ENCODE peak calls at places on chromosomes 3 and 15, in eight cellular contexts. One of them, this sample, is unnamed.
A peak's percentile ranks its signal among the peaks of the same experiment; 100 is the strongest.

GRCh38 chr3:42366550-42366949 is 43.9 kb downstream of the LYZL4 start:
- DNase-seq in EL: no peak
- DNase-seq in H9: no peak
- DNase-seq in neural crest cell: no peak
- DNase-seq in M059J: no peak
- DNase-seq in astrocyte of the hippocampus: no peak
- DNase-seq in NCI-H69: no peak
- DNase-seq in mucosa of gallbladder: no peak
- DNase-seq in this sample: no peak

GRCh38 chr15:31758126-31758525 is 272.2 kb upstream of the CHRNA7 start:
- DNase-seq in EL: peak; percentile 14
- DNase-seq in H9: no peak
- DNase-seq in neural crest cell: no peak
- DNase-seq in M059J: peak; percentile 24
- DNase-seq in astrocyte of the hippocampus: peak; percentile 56
- DNase-seq in NCI-H69: peak; percentile 87
- DNase-seq in mucosa of gallbladder: peak; percentile 77
- DNase-seq in this sample: peak; percentile 57

GRCh38 chr3:98333989-98334606 is 19.6 kb upstream of the OR5K4 start:
- DNase-seq in EL: no peak
- DNase-seq in H9: no peak
- DNase-seq in neural crest cell: no peak
- DNase-seq in M059J: no peak
- DNase-seq in astrocyte of the hippocampus: no peak
- DNase-seq in NCI-H69: no peak
- DNase-seq in mucosa of gallbladder: no peak
- DNase-seq in this sample: no peak

GRCh38 chr3:113124256-113124830 is 87.0 kb upstream of the BOC start:
- DNase-seq in EL: no peak
- DNase-seq in H9: no peak
- DNase-seq in neural crest cell: no peak
- DNase-seq in M059J: no peak
- DNase-seq in astrocyte of the hippocampus: no peak
- DNase-seq in NCI-H69: no peak
- DNase-seq in mucosa of gallbladder: no peak
- DNase-seq in this sample: no peak

GRCh38 chr3:55583475-55583874 is 96.4 kb upstream of the WNT5A start:
- DNase-seq in EL: no peak
- DNase-seq in H9: no peak
- DNase-seq in neural crest cell: no peak
- DNase-seq in M059J: no peak
- DNase-seq in astrocyte of the hippocampus: no peak
- DNase-seq in NCI-H69: no peak
- DNase-seq in mucosa of gallbladder: no peak
- DNase-seq in this sample: no peak

GRCh38 chr15:57662091-57662744 is 44.3 kb upstream of the POLR2M start:
- DNase-seq in EL: no peak
- DNase-seq in H9: no peak
- DNase-seq in neural crest cell: no peak
- DNase-seq in M059J: no peak
- DNase-seq in astrocyte of the hippocampus: no peak
- DNase-seq in NCI-H69: no peak
- DNase-seq in mucosa of gallbladder: peak; percentile 42
- DNase-seq in this sample: no peak

GRCh38 chr15:48318131-48318530 is 13.1 kb upstream of the DUT start:
- DNase-seq in EL: no peak
- DNase-seq in H9: peak; percentile 61
- DNase-seq in neural crest cell: no peak
- DNase-seq in M059J: no peak
- DNase-seq in astrocyte of the hippocampus: no peak
- DNase-seq in NCI-H69: peak; percentile 66
- DNase-seq in mucosa of gallbladder: no peak
- DNase-seq in this sample: no peak

GRCh38 chr3:177529716-177530335 is 332.5 kb upstream of the TBL1XR1 start:
- DNase-seq in EL: no peak
- DNase-seq in H9: no peak
- DNase-seq in neural crest cell: no peak
- DNase-seq in M059J: no peak
- DNase-seq in astrocyte of the hippocampus: no peak
- DNase-seq in NCI-H69: no peak
- DNase-seq in mucosa of gallbladder: no peak
- DNase-seq in this sample: no peak

GRCh38 chr15:41934843-41935242 is 37.5 kb downstream of the EHD4 start:
- DNase-seq in EL: peak; percentile 69
- DNase-seq in H9: peak; percentile 66
- DNase-seq in neural crest cell: no peak
- DNase-seq in M059J: peak; percentile 77
- DNase-seq in astrocyte of the hippocampus: no peak
- DNase-seq in NCI-H69: peak; percentile 5
- DNase-seq in mucosa of gallbladder: peak; percentile 60
- DNase-seq in this sample: no peak

GRCh38 chr3:108008931-108009635 is 81.7 kb downstream of the CD47 start:
- DNase-seq in EL: peak; percentile 91
- DNase-seq in H9: no peak
- DNase-seq in neural crest cell: no peak
- DNase-seq in M059J: peak; percentile 79
- DNase-seq in astrocyte of the hippocampus: peak; percentile 90
- DNase-seq in NCI-H69: no peak
- DNase-seq in mucosa of gallbladder: no peak
- DNase-seq in this sample: no peak

This sample was measured in substantia nigra.